ENCODE peak calls at places on chromosomes 12 and 14, in ten cellular contexts. One of them, this sample, is unnamed.

GRCh38 chr12:99505805-99506204 is 141.7 kb upstream of the GARIN6 start:
- DNase-seq in cardiac fibroblast: no peak
- DNase-seq in kidney: no peak
- DNase-seq in A549: no peak
- DNase-seq in lower leg skin: no peak
- DNase-seq in OCI-LY7: no peak
- DNase-seq in colonic mucosa: no peak
- DNase-seq in Calu3: no peak
- DNase-seq in GM20000: no peak
- DNase-seq in thoracic aorta: no peak
- DNase-seq in this sample: no peak

GRCh38 chr12:20063116-20063515 is 305.2 kb upstream of the PDE3A start:
- DNase-seq in cardiac fibroblast: peak; percentile 92
- DNase-seq in kidney: no peak
- DNase-seq in A549: no peak
- DNase-seq in lower leg skin: no peak
- DNase-seq in OCI-LY7: no peak
- DNase-seq in colonic mucosa: no peak
- DNase-seq in Calu3: no peak
- DNase-seq in GM20000: no peak
- DNase-seq in thoracic aorta: no peak
- DNase-seq in this sample: no peak

GRCh38 chr12:53676715-53677611 is 1.1 kb upstream of the ATP5MC2 start:
- DNase-seq in cardiac fibroblast: peak; percentile 60
- DNase-seq in kidney: peak; percentile 78
- DNase-seq in A549: no peak
- DNase-seq in lower leg skin: peak; percentile 89
- DNase-seq in OCI-LY7: no peak
- DNase-seq in colonic mucosa: peak; percentile 45
- DNase-seq in Calu3: no peak
- DNase-seq in GM20000: peak; percentile 45
- DNase-seq in thoracic aorta: no peak
- DNase-seq in this sample: no peak

GRCh38 chr12:71449373-71450070 is 9.9 kb downstream of the LGR5 start:
- DNase-seq in cardiac fibroblast: no peak
- DNase-seq in kidney: no peak
- DNase-seq in A549: no peak
- DNase-seq in lower leg skin: no peak
- DNase-seq in OCI-LY7: no peak
- DNase-seq in colonic mucosa: no peak
- DNase-seq in Calu3: no peak
- DNase-seq in GM20000: no peak
- DNase-seq in thoracic aorta: no peak
- DNase-seq in this sample: no peak

GRCh38 chr14:77549451-77549850 is 50.8 kb upstream of the ISM2 start:
- DNase-seq in cardiac fibroblast: no peak
- DNase-seq in kidney: no peak
- DNase-seq in A549: no peak
- DNase-seq in lower leg skin: no peak
- DNase-seq in OCI-LY7: no peak
- DNase-seq in colonic mucosa: no peak
- DNase-seq in Calu3: no peak
- DNase-seq in GM20000: no peak
- DNase-seq in thoracic aorta: no peak
- DNase-seq in this sample: no peak

GRCh38 chr14:77026930-77027537 is 1.5 kb downstream of the IRF2BPL start:
- DNase-seq in cardiac fibroblast: peak; percentile 72
- DNase-seq in kidney: peak; percentile 82
- DNase-seq in A549: no peak
- DNase-seq in lower leg skin: no peak
- DNase-seq in OCI-LY7: peak; percentile 72
- DNase-seq in colonic mucosa: no peak
- DNase-seq in Calu3: peak; percentile 56
- DNase-seq in GM20000: peak; percentile 85
- DNase-seq in thoracic aorta: no peak
- DNase-seq in this sample: no peak

GRCh38 chr14:92121207-92121669 is 268 bp downstream of the NDUFB1 start:
- DNase-seq in cardiac fibroblast: peak; percentile 47
- DNase-seq in kidney: peak; percentile 85
- DNase-seq in A549: no peak
- DNase-seq in lower leg skin: no peak
- DNase-seq in OCI-LY7: peak; percentile 52
- DNase-seq in colonic mucosa: no peak
- DNase-seq in Calu3: no peak
- DNase-seq in GM20000: no peak
- DNase-seq in thoracic aorta: no peak
- DNase-seq in this sample: no peak

GRCh38 chr12:56957229-56958052 is at the start of gene RDH16:
- DNase-seq in cardiac fibroblast: no peak
- DNase-seq in kidney: no peak
- DNase-seq in A549: no peak
- DNase-seq in lower leg skin: no peak
- DNase-seq in OCI-LY7: no peak
- DNase-seq in colonic mucosa: no peak
- DNase-seq in Calu3: no peak
- DNase-seq in GM20000: peak; percentile 2
- DNase-seq in thoracic aorta: no peak
- DNase-seq in this sample: no peak

GRCh38 chr12:113933201-113933786 is 32.8 kb downstream of the RBM19 start:
- DNase-seq in cardiac fibroblast: peak; percentile 89
- DNase-seq in kidney: no peak
- DNase-seq in A549: no peak
- DNase-seq in lower leg skin: no peak
- DNase-seq in OCI-LY7: no peak
- DNase-seq in colonic mucosa: no peak
- DNase-seq in Calu3: no peak
- DNase-seq in GM20000: no peak
- DNase-seq in thoracic aorta: no peak
- DNase-seq in this sample: no peak

GRCh38 chr14:53613404-53614253 is 343.0 kb downstream of the BMP4 start:
- DNase-seq in cardiac fibroblast: no peak
- DNase-seq in kidney: peak; percentile 67
- DNase-seq in A549: peak; percentile 89
- DNase-seq in lower leg skin: no peak
- DNase-seq in OCI-LY7: peak; percentile 96
- DNase-seq in colonic mucosa: peak; percentile 39
- DNase-seq in Calu3: peak; percentile 64
- DNase-seq in GM20000: peak; percentile 80
- DNase-seq in thoracic aorta: no peak
- DNase-seq in this sample: no peak

GRCh38 chr12:96906849-96907664 is at the start of gene NEDD1:
- DNase-seq in cardiac fibroblast: peak; percentile 79
- DNase-seq in kidney: peak; percentile 96
- DNase-seq in A549: peak; percentile 75
- DNase-seq in lower leg skin: peak; percentile 96
- DNase-seq in OCI-LY7: peak; percentile 88
- DNase-seq in colonic mucosa: peak; percentile 90
- DNase-seq in Calu3: peak; percentile 91
- DNase-seq in GM20000: peak; percentile 94
- DNase-seq in thoracic aorta: peak; percentile 64
- DNase-seq in this sample: peak; percentile 89

GRCh38 chr14:37974421-37974820 is 233.3 kb upstream of the SSTR1 start:
- DNase-seq in cardiac fibroblast: no peak
- DNase-seq in kidney: no peak
- DNase-seq in A549: no peak
- DNase-seq in lower leg skin: no peak
- DNase-seq in OCI-LY7: no peak
- DNase-seq in colonic mucosa: no peak
- DNase-seq in Calu3: no peak
- DNase-seq in GM20000: no peak
- DNase-seq in thoracic aorta: no peak
- DNase-seq in this sample: no peak

GRCh38 chr14:65496178-65496993 is 83.9 kb downstream of the FUT8 start:
- DNase-seq in cardiac fibroblast: peak; percentile 38
- DNase-seq in kidney: no peak
- DNase-seq in A549: no peak
- DNase-seq in lower leg skin: no peak
- DNase-seq in OCI-LY7: no peak
- DNase-seq in colonic mucosa: no peak
- DNase-seq in Calu3: no peak
- DNase-seq in GM20000: no peak
- DNase-seq in thoracic aorta: no peak
- DNase-seq in this sample: no peak

GRCh38 chr14:100755649-100756048 is 29.0 kb downstream of the DLK1 start:
- DNase-seq in cardiac fibroblast: no peak
- DNase-seq in kidney: no peak
- DNase-seq in A549: no peak
- DNase-seq in lower leg skin: no peak
- DNase-seq in OCI-LY7: no peak
- DNase-seq in colonic mucosa: no peak
- DNase-seq in Calu3: no peak
- DNase-seq in GM20000: no peak
- DNase-seq in thoracic aorta: no peak
- DNase-seq in this sample: no peak

GRCh38 chr12:102740157-102741032 is 176.6 kb downstream of the PAH start:
- DNase-seq in cardiac fibroblast: peak; percentile 41
- DNase-seq in kidney: no peak
- DNase-seq in A549: peak; percentile 12
- DNase-seq in lower leg skin: no peak
- DNase-seq in OCI-LY7: peak; percentile 9
- DNase-seq in colonic mucosa: no peak
- DNase-seq in Calu3: no peak
- DNase-seq in GM20000: peak; percentile 28
- DNase-seq in thoracic aorta: no peak
- DNase-seq in this sample: no peak

GRCh38 chr12:123153906-123154305 is 3.0 kb upstream of the PITPNM2 start:
- DNase-seq in cardiac fibroblast: no peak
- DNase-seq in kidney: no peak
- DNase-seq in A549: no peak
- DNase-seq in lower leg skin: peak; percentile 64
- DNase-seq in OCI-LY7: no peak
- DNase-seq in colonic mucosa: no peak
- DNase-seq in Calu3: no peak
- DNase-seq in GM20000: no peak
- DNase-seq in thoracic aorta: no peak
- DNase-seq in this sample: no peak

GRCh38 chr14:55107766-55108554 is 21.1 kb upstream of the LGALS3 start:
- DNase-seq in cardiac fibroblast: peak; percentile 99
- DNase-seq in kidney: peak; percentile 97
- DNase-seq in A549: peak; percentile 71
- DNase-seq in lower leg skin: peak; percentile 97
- DNase-seq in OCI-LY7: no peak
- DNase-seq in colonic mucosa: peak; percentile 83
- DNase-seq in Calu3: peak; percentile 82
- DNase-seq in GM20000: peak; percentile 58
- DNase-seq in thoracic aorta: peak; percentile 60
- DNase-seq in this sample: no peak

GRCh38 chr14:69716483-69717187 is 50.3 kb upstream of the SRSF5 start:
- DNase-seq in cardiac fibroblast: peak; percentile 88
- DNase-seq in kidney: no peak
- DNase-seq in A549: no peak
- DNase-seq in lower leg skin: no peak
- DNase-seq in OCI-LY7: no peak
- DNase-seq in colonic mucosa: no peak
- DNase-seq in Calu3: no peak
- DNase-seq in GM20000: no peak
- DNase-seq in thoracic aorta: no peak
- DNase-seq in this sample: no peak
- TF ChIP-seq CTCF in cardiac fibroblast: peak; percentile 14
- TF ChIP-seq CTCF in kidney: no peak
- TF ChIP-seq CTCF in A549: no peak
- TF ChIP-seq CTCF in lower leg skin: no peak
- TF ChIP-seq CTCF in OCI-LY7: no peak
- TF ChIP-seq CTCF in colonic mucosa: no peak
- TF ChIP-seq CTCF in Calu3: no peak
- TF ChIP-seq CTCF in GM20000: no peak
- TF ChIP-seq CTCF in thoracic aorta: no peak
- TF ChIP-seq CTCF in this sample: no peak

GRCh38 chr12:94980577-94980976 is 22.9 kb downstream of the NDUFA12 start:
- DNase-seq in cardiac fibroblast: peak; percentile 56
- DNase-seq in kidney: no peak
- DNase-seq in A549: no peak
- DNase-seq in lower leg skin: no peak
- DNase-seq in OCI-LY7: peak; percentile 34
- DNase-seq in colonic mucosa: no peak
- DNase-seq in Calu3: no peak
- DNase-seq in GM20000: no peak
- DNase-seq in thoracic aorta: no peak
- DNase-seq in this sample: no peak
- TF ChIP-seq CTCF in cardiac fibroblast: no peak
- TF ChIP-seq CTCF in kidney: no peak
- TF ChIP-seq CTCF in A549: peak; percentile 41
- TF ChIP-seq CTCF in lower leg skin: no peak
- TF ChIP-seq CTCF in OCI-LY7: peak; percentile 76
- TF ChIP-seq CTCF in colonic mucosa: peak; percentile 23
- TF ChIP-seq CTCF in Calu3: no peak
- TF ChIP-seq CTCF in GM20000: no peak
- TF ChIP-seq CTCF in thoracic aorta: no peak
- TF ChIP-seq CTCF in this sample: peak; percentile 59

GRCh38 chr12:87676726-87677125 is 352.5 kb downstream of the C12orf50 start:
- DNase-seq in cardiac fibroblast: peak; percentile 10
- DNase-seq in kidney: no peak
- DNase-seq in A549: no peak
- DNase-seq in lower leg skin: no peak
- DNase-seq in OCI-LY7: no peak
- DNase-seq in colonic mucosa: no peak
- DNase-seq in Calu3: no peak
- DNase-seq in GM20000: no peak
- DNase-seq in thoracic aorta: no peak
- DNase-seq in this sample: no peak
- TF ChIP-seq CTCF in cardiac fibroblast: no peak
- TF ChIP-seq CTCF in kidney: no peak
- TF ChIP-seq CTCF in A549: no peak
- TF ChIP-seq CTCF in lower leg skin: no peak
- TF ChIP-seq CTCF in OCI-LY7: no peak
- TF ChIP-seq CTCF in colonic mucosa: no peak
- TF ChIP-seq CTCF in Calu3: no peak
- TF ChIP-seq CTCF in GM20000: no peak
- TF ChIP-seq CTCF in thoracic aorta: no peak
- TF ChIP-seq CTCF in this sample: no peak

GRCh38 chr12:100672075-100672592 is 98.7 kb downstream of the GAS2L3 start:
- DNase-seq in cardiac fibroblast: no peak
- DNase-seq in kidney: no peak
- DNase-seq in A549: peak; percentile 21
- DNase-seq in lower leg skin: no peak
- DNase-seq in OCI-LY7: peak; percentile 35
- DNase-seq in colonic mucosa: peak; percentile 31
- DNase-seq in Calu3: peak; percentile 61
- DNase-seq in GM20000: peak; percentile 47
- DNase-seq in thoracic aorta: no peak
- DNase-seq in this sample: no peak

GRCh38 chr12:100669922-100670321 is 96.4 kb downstream of the GAS2L3 start:
- DNase-seq in cardiac fibroblast: no peak
- DNase-seq in kidney: no peak
- DNase-seq in A549: no peak
- DNase-seq in lower leg skin: no peak
- DNase-seq in OCI-LY7: no peak
- DNase-seq in colonic mucosa: no peak
- DNase-seq in Calu3: no peak
- DNase-seq in GM20000: no peak
- DNase-seq in thoracic aorta: no peak
- DNase-seq in this sample: no peak

GRCh38 chr12:100671396-100672074 is 98.1 kb downstream of the GAS2L3 start:
- DNase-seq in cardiac fibroblast: no peak
- DNase-seq in kidney: no peak
- DNase-seq in A549: no peak
- DNase-seq in lower leg skin: no peak
- DNase-seq in OCI-LY7: no peak
- DNase-seq in colonic mucosa: no peak
- DNase-seq in Calu3: no peak
- DNase-seq in GM20000: no peak
- DNase-seq in thoracic aorta: no peak
- DNase-seq in this sample: no peak

GRCh38 chr12:100666588-100666987 is 93.1 kb downstream of the GAS2L3 start:
- DNase-seq in cardiac fibroblast: no peak
- DNase-seq in kidney: no peak
- DNase-seq in A549: no peak
- DNase-seq in lower leg skin: no peak
- DNase-seq in OCI-LY7: no peak
- DNase-seq in colonic mucosa: no peak
- DNase-seq in Calu3: no peak
- DNase-seq in GM20000: no peak
- DNase-seq in thoracic aorta: no peak
- DNase-seq in this sample: no peak

GRCh38 chr12:100668939-100669536 is 95.6 kb downstream of the GAS2L3 start:
- DNase-seq in cardiac fibroblast: peak; percentile 71
- DNase-seq in kidney: peak; percentile 77
- DNase-seq in A549: peak; percentile 79
- DNase-seq in lower leg skin: peak; percentile 91
- DNase-seq in OCI-LY7: peak; percentile 55
- DNase-seq in colonic mucosa: peak; percentile 82
- DNase-seq in Calu3: peak; percentile 92
- DNase-seq in GM20000: peak; percentile 65
- DNase-seq in thoracic aorta: no peak
- DNase-seq in this sample: peak; percentile 79
- TF ChIP-seq CTCF in cardiac fibroblast: peak; percentile 89
- TF ChIP-seq CTCF in kidney: peak; percentile 71
- TF ChIP-seq CTCF in A549: peak; percentile 85
- TF ChIP-seq CTCF in lower leg skin: no peak
- TF ChIP-seq CTCF in OCI-LY7: peak; percentile 95
- TF ChIP-seq CTCF in colonic mucosa: peak; percentile 69
- TF ChIP-seq CTCF in Calu3: peak; percentile 91
- TF ChIP-seq CTCF in GM20000: peak; percentile 92
- TF ChIP-seq CTCF in thoracic aorta: peak; percentile 36
- TF ChIP-seq CTCF in this sample: peak; percentile 91

This sample was measured in type B pancreatic cell.